ENCODE peak calls at places on chromosomes 4 and X, in four cellular contexts. B is esophagus squamous epithelium, Y is heart left ventricle, S is K562. G is an unnamed sample. For H3K9me3, the result is how much of the 10 kb centered on the place peaks cover.

GRCh38 chrX:151505796-151506195 is 57.7 kb upstream of the PASD1 start:
- DNase-seq in S (peak), Y (peak), B (no peak), G (no peak)

GRCh38 chr4:122285285-122285684 is 93.5 kb upstream of the ADAD1 start:
- DNase-seq in Y (no peak), B (no peak), S (peak), G (no peak)

GRCh38 chrX:47059142-47059874 is 18.9 kb upstream of the RGN start:
- DNase-seq in Y (no peak), B (no peak), S (no peak), G (no peak)

GRCh38 chrX:102979536-102979935 is 42.5 kb downstream of the RAB40AL start:
- DNase-seq in Y (no peak), S (no peak), B (no peak), G (no peak)

GRCh38 chr4:186204103-186204559 is 12.8 kb downstream of the CYP4V2 start:
- DNase-seq in B (no peak), Y (no peak), S (peak), G (no peak)

GRCh38 chr4:89733936-89734335 is 103.0 kb downstream of the SNCA start:
- DNase-seq in B (no peak), S (no peak), Y (no peak), G (no peak)

GRCh38 chr4:133131829-133132485 is 17.1 kb upstream of the PCDH10 start:
- DNase-seq in B (no peak), S (no peak), Y (no peak), G (no peak)

GRCh38 chr4:24003926-24004325 is 114.1 kb upstream of the PPARGC1A start:
- DNase-seq in B (no peak), Y (no peak), S (no peak), G (no peak)

GRCh38 chr4:158938462-158939044 is 164.3 kb upstream of the RAPGEF2 start:
- DNase-seq in Y (no peak), B (no peak), S (no peak), G (no peak)

DNA sequence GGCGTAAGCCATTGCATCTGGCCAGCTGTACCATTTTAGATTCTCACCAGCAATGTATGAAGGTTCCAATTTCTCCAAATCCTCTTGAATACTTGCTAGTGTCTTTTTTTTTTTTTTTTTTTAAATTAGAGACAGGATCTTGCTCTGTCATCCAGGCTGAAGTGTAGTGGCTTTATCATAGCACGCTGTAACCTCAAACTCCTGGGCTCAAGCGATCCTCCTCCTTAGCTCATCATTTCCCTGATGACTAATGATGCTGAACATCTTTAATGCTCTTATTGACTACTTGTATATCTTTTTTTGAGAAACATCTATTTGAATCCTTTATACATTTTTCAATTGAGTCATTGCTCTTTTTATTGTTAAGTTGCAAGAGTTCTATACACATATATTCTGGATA is 40.3 kb downstream of the HDAC8 start:
- DNase-seq in B (no peak), Y (no peak), S (no peak), G (no peak)
- H3K9me3 ChIP-seq in B (under half), Y (under half), S (under half), G (under half)

GRCh38 chr4:18566970-18567799 is 545.6 kb upstream of the LCORL start:
- DNase-seq in S (no peak), Y (no peak), B (no peak), G (no peak)

GRCh38 chr4:18571252-18571885 is 549.8 kb upstream of the LCORL start:
- DNase-seq in S (no peak), Y (no peak), B (no peak), G (no peak)

GRCh38 chr4:18570370-18570769 is 548.8 kb upstream of the LCORL start:
- DNase-seq in Y (no peak), S (no peak), B (no peak), G (no peak)

DNA sequence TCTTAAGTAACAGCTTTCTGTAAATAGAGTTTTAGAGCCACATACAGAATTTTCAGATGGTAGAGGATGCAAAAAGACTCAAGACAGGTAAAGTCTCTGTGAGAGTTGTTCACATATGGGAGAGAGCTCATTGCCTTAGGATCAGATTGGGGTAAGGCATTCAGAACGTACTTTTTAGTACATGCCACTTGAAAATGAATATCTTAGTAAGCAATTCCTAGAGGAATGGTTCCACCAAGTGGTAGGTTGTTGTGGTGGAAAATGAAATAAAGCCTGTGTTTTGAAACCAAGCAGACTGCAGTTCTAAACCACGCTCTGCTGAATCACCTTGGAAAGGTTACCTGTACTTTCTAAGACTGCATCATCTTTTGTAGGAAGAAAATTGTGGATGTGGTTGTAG is 547.0 kb upstream of the LCORL start:
- DNase-seq in Y (no peak), B (no peak), S (no peak), G (no peak)
- TF ChIP-seq POLR2A in Y (no peak), B (no peak), S (no peak), G (no peak)

DNA sequence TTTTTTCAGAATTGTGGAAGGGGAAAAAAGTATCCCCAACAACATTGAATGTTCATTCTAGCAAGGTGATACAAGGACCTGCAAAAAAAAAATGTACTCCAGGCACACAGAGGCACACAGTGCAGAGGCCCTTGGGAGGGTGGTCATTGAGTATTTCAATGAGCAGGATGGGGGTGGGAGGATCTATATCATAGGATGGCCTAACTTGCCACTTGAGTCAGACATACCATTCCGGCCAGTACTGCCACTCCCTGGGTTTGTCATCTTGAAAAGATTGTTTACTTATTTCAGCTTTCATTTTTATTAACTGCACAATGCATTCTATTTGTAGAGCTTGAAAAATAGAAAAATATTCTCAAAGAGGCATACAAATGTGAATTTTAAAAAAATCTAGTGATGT is 18.7 kb downstream of the ZNF595 start:
- DNase-seq in S (no peak), Y (no peak), B (no peak), G (no peak)
- H3K9me3 ChIP-seq in S (under half), Y (half or more), B (half or more), G (under half)

DNA sequence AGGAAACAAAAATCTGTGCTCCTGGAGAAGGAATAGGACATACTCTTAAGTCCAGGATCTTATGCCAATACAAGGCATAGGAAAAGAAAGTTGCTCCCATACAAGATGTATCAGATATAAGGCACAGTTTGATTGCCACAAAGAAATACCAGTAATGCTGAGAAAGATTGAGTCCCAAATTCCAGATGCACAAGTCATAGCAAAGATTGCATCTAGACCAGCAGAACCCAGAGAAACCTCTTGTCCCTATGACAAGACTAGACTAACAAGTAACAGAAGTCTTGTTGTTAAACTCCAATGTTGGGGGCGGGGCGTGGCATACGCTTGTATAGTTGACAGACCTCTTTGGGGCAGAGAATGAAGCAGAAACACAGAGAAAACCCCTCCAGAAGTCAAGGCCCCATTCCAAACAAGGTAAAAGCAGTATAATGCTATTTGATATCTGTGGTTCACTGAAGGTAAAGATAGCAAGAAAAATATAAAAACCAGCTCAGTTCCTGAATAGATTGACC is 671.5 kb upstream of the GRIA3 start:
- DNase-seq in S (no peak), B (no peak), Y (no peak), G (no peak)
- TF ChIP-seq POLR2A in S (no peak), B (no peak), Y (no peak), G (no peak)

DNA sequence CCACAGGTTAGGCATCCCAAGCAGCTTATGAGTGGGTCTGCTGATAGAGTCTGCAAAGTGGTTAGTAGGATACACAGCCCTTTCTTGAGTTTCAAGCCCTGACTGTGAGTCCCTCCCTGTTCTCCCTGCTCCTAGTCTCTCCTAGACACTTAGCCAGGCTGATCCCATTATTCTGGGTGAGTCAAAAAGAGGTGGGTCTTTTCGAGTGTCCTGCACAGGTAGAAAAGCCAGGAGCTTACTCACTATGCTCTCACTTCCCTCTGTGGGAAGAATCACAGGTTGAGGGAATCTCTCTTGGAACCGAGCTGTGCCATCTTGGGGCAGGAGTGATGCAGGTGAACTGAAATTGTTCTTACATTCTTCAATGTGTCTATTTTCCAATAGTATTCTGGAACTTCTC is 29.7 kb downstream of the SCLT1 start:
- DNase-seq in S (no peak), B (no peak), Y (no peak), G (no peak)
- H3K9me3 ChIP-seq in S (under half), B (half or more), Y (half or more), G (under half)

GRCh38 chrX:118976599-118977340 is 2.4 kb downstream of the LONRF3 start:
- DNase-seq in S (no peak), B (no peak), Y (peak), G (no peak)

GRCh38 chrX:118973389-118974087 is 880 bp upstream of the LONRF3 start:
- DNase-seq in B (no peak), Y (no peak), S (no peak), G (no peak)

GRCh38 chrX:118975831-118976598 is 1.6 kb downstream of the LONRF3 start:
- DNase-seq in Y (peak), B (no peak), S (peak), G (peak)

GRCh38 chrX:118974908-118975671 is 672 bp downstream of the LONRF3 start:
- DNase-seq in S (peak), Y (peak), B (no peak), G (no peak)

GRCh38 chrX:118974088-118974907 is at the start of gene LONRF3:
- DNase-seq in Y (peak), S (peak), B (no peak), G (peak)
- TF ChIP-seq POLR2A in Y (peak), S (peak), B (peak), G (peak)

GRCh38 chr4:18106620-18107019 is 85.1 kb upstream of the LCORL start:
- DNase-seq in B (no peak), Y (no peak), S (peak), G (no peak)
- H3K9me3 ChIP-seq in B (under half), Y (under half), S (under half), G (under half)

DNA sequence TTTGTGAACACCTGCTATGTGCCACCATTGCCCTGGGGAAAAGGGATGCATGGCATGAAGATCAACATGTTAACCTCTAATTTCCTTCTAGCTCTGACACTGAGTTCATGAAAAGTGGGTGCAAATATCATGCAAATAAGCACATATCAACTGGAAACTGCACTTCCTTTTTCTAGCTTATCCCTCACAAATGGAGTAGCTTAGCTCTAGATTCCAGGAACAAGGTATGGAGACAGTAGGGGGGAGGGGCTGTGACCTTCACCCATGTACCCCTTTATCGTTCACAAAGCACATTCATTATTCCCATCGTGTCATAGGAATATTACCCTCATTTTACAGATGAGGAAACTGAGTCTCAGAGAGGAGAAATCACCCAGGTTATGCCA is 37.4 kb downstream of the STARD8 start:
- DNase-seq in S (no peak), B (no peak), Y (no peak), G (no peak)
- TF ChIP-seq POLR2A in S (no peak), B (no peak), Y (no peak), G (no peak)

G was measured in tibial nerve.